ENCODE peak calls at places on chromosomes 13 and 19, in five cellular contexts. T, P, S, I and Q are unnamed samples.

GRCh38 chr13:110354209-110354627 is 47.1 kb downstream of the COL4A2 start:
- DNase-seq in P (no peak), I (no peak), S (no peak), T (no peak), Q (no peak)

GRCh38 chr13:98269386-98269785 is 92.3 kb upstream of the RNF113B start:
- DNase-seq in T (no peak), S (no peak), I (no peak), P (no peak), Q (no peak)

GRCh38 chr19:19447536-19448237 is 42.2 kb downstream of the GATAD2A start:
- DNase-seq in T (no peak), S (peak), I (no peak), P (no peak), Q (no peak)

GRCh38 chr19:45881909-45882528 is 3.9 kb downstream of the IRF2BP1 start:
- DNase-seq in T (no peak), P (peak), S (no peak), I (peak), Q (no peak)

GRCh38 chr19:33699754-33700407 is 78.1 kb downstream of the CHST8 start:
- DNase-seq in S (no peak), I (no peak), P (no peak), T (no peak), Q (no peak)

GRCh38 chr19:7868671-7869452 is 5.3 kb downstream of the PRR36 start:
- DNase-seq in I (peak), P (peak), S (peak), T (no peak), Q (peak)

GRCh38 chr19:33906578-33907335 is 110.1 kb downstream of the KCTD15 start:
- DNase-seq in S (no peak), I (no peak), P (peak), T (no peak), Q (peak)

GRCh38 chr13:53301449-53301848 is 272.8 kb downstream of the OLFM4 start:
- DNase-seq in S (no peak), P (no peak), I (no peak), T (no peak), Q (no peak)

GRCh38 chr13:100440756-100441421 is 147.7 kb downstream of the GGACT start:
- DNase-seq in T (peak), I (no peak), S (no peak), P (no peak), Q (peak)

GRCh38 chr19:13881231-13881691 is 4.3 kb downstream of the NANOS3 start:
- DNase-seq in T (no peak), P (peak), I (no peak), S (no peak), Q (peak)

GRCh38 chr19:41377977-41378707 is 1.8 kb downstream of the TMEM91 start:
- DNase-seq in S (peak), T (no peak), I (no peak), P (peak), Q (no peak)
- TF ChIP-seq CTCF in S (peak), T (peak), I (peak), P (no peak), Q (peak)

GRCh38 chr19:3649888-3650287 is 23.3 kb upstream of the CACTIN start:
- DNase-seq in I (no peak), S (no peak), P (no peak), T (no peak), Q (no peak)
- TF ChIP-seq CTCF in I (no peak), S (no peak), P (no peak), T (no peak), Q (no peak)

DNA sequence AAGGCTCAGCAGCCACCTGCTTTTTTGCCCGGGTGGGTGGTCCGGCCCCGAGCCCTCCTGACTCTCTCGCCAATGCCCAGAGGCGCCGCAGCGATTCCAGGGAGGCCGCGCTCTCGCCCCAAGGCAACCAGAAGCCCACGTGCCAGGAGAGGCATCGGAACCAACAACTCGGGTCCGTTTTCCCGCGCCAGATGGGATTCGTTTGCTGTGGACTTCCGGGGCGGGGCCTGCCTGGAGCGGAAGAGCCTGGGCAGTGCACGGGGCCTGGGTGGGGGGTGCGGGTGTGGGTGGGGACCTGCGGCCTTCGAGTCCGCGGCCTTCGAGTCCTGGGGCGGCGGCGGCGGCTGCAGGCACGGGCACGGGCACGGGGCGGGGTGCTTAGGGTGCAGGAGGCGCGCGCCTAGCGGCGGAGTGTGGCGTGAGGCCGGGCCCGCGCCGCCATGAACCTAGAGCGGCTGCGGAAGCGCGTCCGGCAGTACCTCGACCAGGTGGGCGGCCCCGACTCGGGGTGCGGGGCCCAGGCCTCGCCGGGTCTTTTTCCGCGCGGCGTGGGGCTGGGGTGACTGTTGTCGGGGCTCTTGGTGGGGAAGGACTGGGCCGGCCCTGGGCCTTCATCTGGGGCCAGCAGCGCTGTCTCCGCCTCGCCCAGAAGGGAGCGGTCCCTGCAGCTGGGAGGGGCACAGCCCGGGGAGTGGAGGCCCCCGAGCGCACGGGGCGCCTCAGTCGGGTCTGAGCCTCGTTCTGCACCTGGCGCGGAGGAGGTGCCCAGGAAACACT is at the start of gene CDC16:
- DNase-seq in S (peak), I (peak), T (peak), P (peak), Q (peak)
- TF ChIP-seq CTCF in S (peak), I (no peak), T (peak), P (no peak), Q (no peak)

GRCh38 chr13:51532736-51533197 is 51.5 kb upstream of the WDFY2 start:
- DNase-seq in I (no peak), S (no peak), P (no peak), T (no peak), Q (no peak)
- TF ChIP-seq CTCF in I (no peak), S (no peak), P (no peak), T (no peak), Q (no peak)

GRCh38 chr19:55912916-55913315 is 19.2 kb downstream of the NLRP13 start:
- DNase-seq in T (no peak), I (no peak), S (no peak), P (no peak), Q (no peak)

GRCh38 chr19:55909801-55910200 is 22.3 kb downstream of the NLRP13 start:
- DNase-seq in T (no peak), S (no peak), P (no peak), I (no peak), Q (no peak)

GRCh38 chr19:55913643-55914268 is 18.4 kb downstream of the NLRP13 start:
- DNase-seq in T (no peak), I (no peak), S (no peak), P (no peak), Q (no peak)
- TF ChIP-seq CTCF in T (no peak), I (peak), S (no peak), P (no peak), Q (no peak)

GRCh38 chr19:10566408-10566657 is 523 bp upstream of the KRI1 start:
- DNase-seq in I (no peak), T (no peak), S (no peak), P (no peak), Q (no peak)

GRCh38 chr19:10567696-10568443 is 909 bp downstream of the CDKN2D start:
- DNase-seq in S (no peak), I (no peak), T (no peak), P (no peak), Q (no peak)

GRCh38 chr19:10565028-10565566 is 713 bp downstream of the KRI1 start:
- DNase-seq in S (peak), P (peak), I (no peak), T (no peak), Q (peak)

GRCh38 chr19:10566658-10567410 is 1.0 kb upstream of the KRI1 start:
- DNase-seq in P (no peak), I (no peak), S (peak), T (no peak), Q (no peak)

GRCh38 chr19:10565567-10566407 is at the start of gene KRI1:
- DNase-seq in T (peak), P (peak), S (peak), I (peak), Q (peak)
- TF ChIP-seq CTCF in T (peak), P (no peak), S (no peak), I (peak), Q (peak)

GRCh38 chr19:1364070-1364719 is 19.5 kb upstream of the NDUFS7 start:
- DNase-seq in T (no peak), P (no peak), S (peak), I (no peak), Q (peak)
- TF ChIP-seq CTCF in T (no peak), P (no peak), S (peak), I (peak), Q (peak)

GRCh38 chr13:49563513-49563912 is 21.8 kb downstream of the RCBTB1 start:
- DNase-seq in I (no peak), S (no peak), P (no peak), T (no peak), Q (no peak)

GRCh38 chr13:49559006-49559405 is 26.4 kb downstream of the RCBTB1 start:
- DNase-seq in I (no peak), P (no peak), T (no peak), S (no peak), Q (no peak)

GRCh38 chr13:49561064-49561410 is 24.3 kb downstream of the RCBTB1 start:
- DNase-seq in T (no peak), I (peak), S (no peak), P (no peak), Q (no peak)

GRCh38 chr13:49560270-49561063 is 24.9 kb downstream of the RCBTB1 start:
- DNase-seq in P (peak), S (peak), T (no peak), I (peak), Q (peak)
- TF ChIP-seq CTCF in P (no peak), S (no peak), T (no peak), I (peak), Q (peak)